ENCODE peak calls at places on chromosomes 2 and 18, in seven cellular contexts. One of them, this sample, is unnamed.

GRCh38 chr2:216698895-216699294 is 3.5 kb upstream of the IGFBP5 start:
- DNase-seq in CD4-positive, alpha-beta T cell: no peak
- DNase-seq in NCI-H345: peak
- DNase-seq in amygdala: peak
- DNase-seq in pancreas: no peak
- DNase-seq in activated B cell treated with CpG ODN at 0.5 μM for 24 hours: no peak
- DNase-seq in GM13976: peak
- DNase-seq in this sample: peak

GRCh38 chr18:46754661-46755292 is 2.1 kb downstream of the ST8SIA5 start:
- DNase-seq in CD4-positive, alpha-beta T cell: no peak
- DNase-seq in NCI-H345: no peak
- DNase-seq in amygdala: peak
- DNase-seq in pancreas: no peak
- DNase-seq in activated B cell treated with CpG ODN at 0.5 μM for 24 hours: no peak
- DNase-seq in GM13976: no peak
- DNase-seq in this sample: no peak

GRCh38 chr2:198499539-198499938 is 695.1 kb downstream of the PLCL1 start:
- DNase-seq in CD4-positive, alpha-beta T cell: no peak
- DNase-seq in NCI-H345: no peak
- DNase-seq in amygdala: peak
- DNase-seq in pancreas: no peak
- DNase-seq in activated B cell treated with CpG ODN at 0.5 μM for 24 hours: no peak
- DNase-seq in GM13976: no peak
- DNase-seq in this sample: no peak

GRCh38 chr18:79321625-79322024 is 74.1 kb upstream of the NFATC1 start:
- DNase-seq in CD4-positive, alpha-beta T cell: no peak
- DNase-seq in NCI-H345: no peak
- DNase-seq in amygdala: no peak
- DNase-seq in pancreas: no peak
- DNase-seq in activated B cell treated with CpG ODN at 0.5 μM for 24 hours: no peak
- DNase-seq in GM13976: no peak
- DNase-seq in this sample: no peak

GRCh38 chr2:238231251-238231793 is 8.5 kb downstream of the HES6 start:
- DNase-seq in CD4-positive, alpha-beta T cell: peak
- DNase-seq in NCI-H345: no peak
- DNase-seq in amygdala: peak
- DNase-seq in pancreas: peak
- DNase-seq in activated B cell treated with CpG ODN at 0.5 μM for 24 hours: peak
- DNase-seq in GM13976: peak
- DNase-seq in this sample: no peak

GRCh38 chr2:227406177-227407031 is 18.7 kb upstream of the SCYGR1 start:
- DNase-seq in CD4-positive, alpha-beta T cell: no peak
- DNase-seq in NCI-H345: peak
- DNase-seq in amygdala: peak
- DNase-seq in pancreas: peak
- DNase-seq in activated B cell treated with CpG ODN at 0.5 μM for 24 hours: no peak
- DNase-seq in GM13976: peak
- DNase-seq in this sample: peak

GRCh38 chr2:133954636-133955035 is 299.2 kb upstream of the MGAT5 start:
- DNase-seq in CD4-positive, alpha-beta T cell: no peak
- DNase-seq in NCI-H345: no peak
- DNase-seq in amygdala: no peak
- DNase-seq in pancreas: no peak
- DNase-seq in activated B cell treated with CpG ODN at 0.5 μM for 24 hours: no peak
- DNase-seq in GM13976: no peak
- DNase-seq in this sample: no peak

GRCh38 chr2:172094319-172095145 is 8.2 kb downstream of the DLX2 start:
- DNase-seq in CD4-positive, alpha-beta T cell: no peak
- DNase-seq in NCI-H345: no peak
- DNase-seq in amygdala: no peak
- DNase-seq in pancreas: no peak
- DNase-seq in activated B cell treated with CpG ODN at 0.5 μM for 24 hours: no peak
- DNase-seq in GM13976: peak
- DNase-seq in this sample: no peak

GRCh38 chr2:171172980-171173542 is 12.4 kb upstream of the TLK1 start:
- DNase-seq in CD4-positive, alpha-beta T cell: no peak
- DNase-seq in NCI-H345: no peak
- DNase-seq in amygdala: no peak
- DNase-seq in pancreas: no peak
- DNase-seq in activated B cell treated with CpG ODN at 0.5 μM for 24 hours: no peak
- DNase-seq in GM13976: no peak
- DNase-seq in this sample: no peak

GRCh38 chr18:72541871-72542690 is 2.1 kb downstream of the CBLN2 start:
- DNase-seq in CD4-positive, alpha-beta T cell: no peak
- DNase-seq in NCI-H345: peak
- DNase-seq in amygdala: no peak
- DNase-seq in pancreas: no peak
- DNase-seq in activated B cell treated with CpG ODN at 0.5 μM for 24 hours: no peak
- DNase-seq in GM13976: peak
- DNase-seq in this sample: no peak

GRCh38 chr2:129741165-129741564 is 238.3 kb upstream of the RAB6C start:
- DNase-seq in CD4-positive, alpha-beta T cell: no peak
- DNase-seq in NCI-H345: no peak
- DNase-seq in amygdala: no peak
- DNase-seq in pancreas: no peak
- DNase-seq in activated B cell treated with CpG ODN at 0.5 μM for 24 hours: no peak
- DNase-seq in GM13976: no peak
- DNase-seq in this sample: no peak

GRCh38 chr18:41378628-41379027 is 576.4 kb upstream of the PIK3C3 start:
- DNase-seq in CD4-positive, alpha-beta T cell: no peak
- DNase-seq in NCI-H345: peak
- DNase-seq in amygdala: no peak
- DNase-seq in pancreas: no peak
- DNase-seq in activated B cell treated with CpG ODN at 0.5 μM for 24 hours: no peak
- DNase-seq in GM13976: no peak
- DNase-seq in this sample: no peak

GRCh38 chr18:56315363-56315762 is 323.0 kb downstream of the TXNL1 start:
- DNase-seq in CD4-positive, alpha-beta T cell: no peak
- DNase-seq in NCI-H345: no peak
- DNase-seq in amygdala: no peak
- DNase-seq in pancreas: no peak
- DNase-seq in activated B cell treated with CpG ODN at 0.5 μM for 24 hours: no peak
- DNase-seq in GM13976: no peak
- DNase-seq in this sample: no peak

GRCh38 chr2:172943992-172944793 is 131.5 kb upstream of the MAP3K20 start:
- DNase-seq in CD4-positive, alpha-beta T cell: no peak
- DNase-seq in NCI-H345: no peak
- DNase-seq in amygdala: no peak
- DNase-seq in pancreas: no peak
- DNase-seq in activated B cell treated with CpG ODN at 0.5 μM for 24 hours: no peak
- DNase-seq in GM13976: no peak
- DNase-seq in this sample: no peak

GRCh38 chr2:163919717-163920116 is 183.9 kb upstream of the FIGN start:
- DNase-seq in CD4-positive, alpha-beta T cell: no peak
- DNase-seq in NCI-H345: no peak
- DNase-seq in amygdala: no peak
- DNase-seq in pancreas: no peak
- DNase-seq in activated B cell treated with CpG ODN at 0.5 μM for 24 hours: no peak
- DNase-seq in GM13976: no peak
- DNase-seq in this sample: no peak

GRCh38 chr2:46564811-46565241 is 85.5 kb downstream of the TMEM247 start:
- DNase-seq in CD4-positive, alpha-beta T cell: no peak
- DNase-seq in NCI-H345: no peak
- DNase-seq in amygdala: no peak
- DNase-seq in pancreas: no peak
- DNase-seq in activated B cell treated with CpG ODN at 0.5 μM for 24 hours: no peak
- DNase-seq in GM13976: no peak
- DNase-seq in this sample: no peak

GRCh38 chr2:240619506-240620148 is 5.7 kb upstream of the GPR35 start:
- DNase-seq in CD4-positive, alpha-beta T cell: no peak
- DNase-seq in NCI-H345: no peak
- DNase-seq in amygdala: no peak
- DNase-seq in pancreas: no peak
- DNase-seq in activated B cell treated with CpG ODN at 0.5 μM for 24 hours: peak
- DNase-seq in GM13976: peak
- DNase-seq in this sample: no peak

GRCh38 chr2:11692966-11693521 is 23.0 kb upstream of the NTSR2 start:
- DNase-seq in CD4-positive, alpha-beta T cell: peak
- DNase-seq in NCI-H345: peak
- DNase-seq in amygdala: peak
- DNase-seq in pancreas: peak
- DNase-seq in activated B cell treated with CpG ODN at 0.5 μM for 24 hours: no peak
- DNase-seq in GM13976: peak
- DNase-seq in this sample: no peak

GRCh38 chr2:72145658-72146329 is 1.9 kb downstream of the CYP26B1 start:
- DNase-seq in CD4-positive, alpha-beta T cell: no peak
- DNase-seq in NCI-H345: no peak
- DNase-seq in amygdala: no peak
- DNase-seq in pancreas: no peak
- DNase-seq in activated B cell treated with CpG ODN at 0.5 μM for 24 hours: no peak
- DNase-seq in GM13976: no peak
- DNase-seq in this sample: no peak

GRCh38 chr2:239716009-239716408 is 309.1 kb downstream of the NDUFA10 start:
- DNase-seq in CD4-positive, alpha-beta T cell: no peak
- DNase-seq in NCI-H345: no peak
- DNase-seq in amygdala: no peak
- DNase-seq in pancreas: no peak
- DNase-seq in activated B cell treated with CpG ODN at 0.5 μM for 24 hours: no peak
- DNase-seq in GM13976: no peak
- DNase-seq in this sample: no peak

GRCh38 chr2:85852979-85853498 is 35.8 kb downstream of the ST3GAL5 start:
- DNase-seq in CD4-positive, alpha-beta T cell: peak
- DNase-seq in NCI-H345: no peak
- DNase-seq in amygdala: no peak
- DNase-seq in pancreas: no peak
- DNase-seq in activated B cell treated with CpG ODN at 0.5 μM for 24 hours: peak
- DNase-seq in GM13976: no peak
- DNase-seq in this sample: no peak

GRCh38 chr2:127735537-127736399 is 34.5 kb downstream of the SFT2D3 start:
- DNase-seq in CD4-positive, alpha-beta T cell: no peak
- DNase-seq in NCI-H345: no peak
- DNase-seq in amygdala: no peak
- DNase-seq in pancreas: no peak
- DNase-seq in activated B cell treated with CpG ODN at 0.5 μM for 24 hours: no peak
- DNase-seq in GM13976: no peak
- DNase-seq in this sample: no peak

GRCh38 chr2:236769981-236770671 is 200.5 kb downstream of the ACKR3 start:
- DNase-seq in CD4-positive, alpha-beta T cell: no peak
- DNase-seq in NCI-H345: no peak
- DNase-seq in amygdala: peak
- DNase-seq in pancreas: no peak
- DNase-seq in activated B cell treated with CpG ODN at 0.5 μM for 24 hours: no peak
- DNase-seq in GM13976: no peak
- DNase-seq in this sample: no peak

GRCh38 chr2:217276433-217276832 is 416.6 kb upstream of the TNP1 start:
- DNase-seq in CD4-positive, alpha-beta T cell: no peak
- DNase-seq in NCI-H345: no peak
- DNase-seq in amygdala: no peak
- DNase-seq in pancreas: no peak
- DNase-seq in activated B cell treated with CpG ODN at 0.5 μM for 24 hours: no peak
- DNase-seq in GM13976: no peak
- DNase-seq in this sample: no peak

GRCh38 chr2:239892480-239893235 is 132.5 kb downstream of the NDUFA10 start:
- DNase-seq in CD4-positive, alpha-beta T cell: no peak
- DNase-seq in NCI-H345: no peak
- DNase-seq in amygdala: no peak
- DNase-seq in pancreas: no peak
- DNase-seq in activated B cell treated with CpG ODN at 0.5 μM for 24 hours: no peak
- DNase-seq in GM13976: no peak
- DNase-seq in this sample: no peak

GRCh38 chr2:234880551-234881211 is 71.1 kb upstream of the SH3BP4 start:
- DNase-seq in CD4-positive, alpha-beta T cell: no peak
- DNase-seq in NCI-H345: no peak
- DNase-seq in amygdala: no peak
- DNase-seq in pancreas: no peak
- DNase-seq in activated B cell treated with CpG ODN at 0.5 μM for 24 hours: no peak
- DNase-seq in GM13976: no peak
- DNase-seq in this sample: peak

GRCh38 chr2:220856486-220856885 is 715.6 kb downstream of the EPHA4 start:
- DNase-seq in CD4-positive, alpha-beta T cell: no peak
- DNase-seq in NCI-H345: no peak
- DNase-seq in amygdala: no peak
- DNase-seq in pancreas: no peak
- DNase-seq in activated B cell treated with CpG ODN at 0.5 μM for 24 hours: no peak
- DNase-seq in GM13976: no peak
- DNase-seq in this sample: no peak

This sample was measured in glomerular endothelial cell.